ENCODE peak calls at places on chromosomes 13 and 19, in four cellular contexts. T, Z, S and X are unnamed samples.

GRCh38 chr13:77702364-77702763 is 4.9 kb downstream of the SLAIN1 start:
- DNase-seq in T (no peak), Z (no peak), S (no peak), X (no peak)

GRCh38 chr13:97435794-97436193 is 1.8 kb downstream of the RAP2A start:
- DNase-seq in T (no peak), Z (no peak), S (no peak), X (no peak)

GRCh38 chr13:24142886-24143285 is 17.6 kb upstream of the SPATA13 start:
- DNase-seq in T (no peak), Z (no peak), S (no peak), X (no peak)

GRCh38 chr19:7371001-7371400 is 22.3 kb downstream of the ARHGEF18 start:
- DNase-seq in T (no peak), Z (no peak), S (no peak), X (no peak)

GRCh38 chr13:113638173-113638746 is 19.7 kb downstream of the ATP4B start:
- DNase-seq in T (no peak), Z (no peak), S (no peak), X (no peak)

GRCh38 chr19:18282021-18282787 is 782 bp upstream of the JUND start:
- DNase-seq in T (peak), Z (no peak), S (no peak), X (no peak)

GRCh38 chr13:92143766-92144165 is 745.3 kb downstream of the GPC5 start:
- DNase-seq in T (no peak), Z (no peak), S (no peak), X (no peak)

GRCh38 chr13:27920677-27921420 is 1.0 kb downstream of the PDX1 start:
- DNase-seq in T (no peak), Z (no peak), S (peak), X (no peak)

GRCh38 chr19:3440082-3440481 is 40.2 kb downstream of the SMIM24 start:
- DNase-seq in T (peak), Z (no peak), S (no peak), X (no peak)

GRCh38 chr19:5880604-5881078 is 10.3 kb upstream of the FUT5 start:
- DNase-seq in T (no peak), Z (no peak), S (peak), X (peak)

GRCh38 chr13:47890146-47890814 is 110.8 kb downstream of the SUCLA2 start:
- DNase-seq in T (no peak), Z (no peak), S (no peak), X (no peak)

GRCh38 chr13:110646442-110647364 is 31.4 kb downstream of the NAXD start:
- DNase-seq in T (no peak), Z (no peak), S (no peak), X (no peak)

GRCh38 chr13:25046985-25047660 is 48.8 kb upstream of the PABPC3 start:
- DNase-seq in T (no peak), Z (no peak), S (peak), X (no peak)

GRCh38 chr19:7515471-7516226 is at the start of gene ZNF358:
- DNase-seq in T (peak), Z (no peak), S (peak), X (no peak)

GRCh38 chr19:1828279-1829238 is 16.5 kb upstream of the ATP8B3 start:
- DNase-seq in T (no peak), Z (no peak), S (no peak), X (no peak)

GRCh38 chr13:72166102-72166660 is 299.2 kb upstream of the DACH1 start:
- DNase-seq in T (no peak), Z (no peak), S (no peak), X (no peak)